ENCODE peak calls at places on chromosomes 2 and 18, in four cellular contexts. One of them, this sample, is unnamed.

GRCh38 chr18:3235846-3236245 is 11.8 kb upstream of the MYL12A start:
- DNase-seq in A549: no peak
- DNase-seq in K562: no peak
- DNase-seq in GM12878: no peak
- DNase-seq in this sample: no peak

GRCh38 chr2:38376346-38376682 is 759 bp downstream of the ATL2 start:
- DNase-seq in A549: peak; percentile 94
- DNase-seq in K562: peak; percentile 66
- DNase-seq in GM12878: peak; percentile 31
- DNase-seq in this sample: peak; percentile 80

GRCh38 chr18:34322365-34323289 is 97.9 kb upstream of the NOL4 start:
- DNase-seq in A549: no peak
- DNase-seq in K562: no peak
- DNase-seq in GM12878: peak; percentile 59
- DNase-seq in this sample: peak; percentile 62

GRCh38 chr2:189444322-189444721 is 3.0 kb downstream of the WDR75 start:
- DNase-seq in A549: no peak
- DNase-seq in K562: no peak
- DNase-seq in GM12878: no peak
- DNase-seq in this sample: peak; percentile 21

GRCh38 chr2:240341064-240341463 is 94.4 kb upstream of the GPC1 start:
- DNase-seq in A549: no peak
- DNase-seq in K562: no peak
- DNase-seq in GM12878: no peak
- DNase-seq in this sample: no peak

GRCh38 chr2:833180-833579 is 117.5 kb upstream of the SNTG2 start:
- DNase-seq in A549: no peak
- DNase-seq in K562: no peak
- DNase-seq in GM12878: no peak
- DNase-seq in this sample: peak; percentile 39

GRCh38 chr18:79586436-79587297 is 92.9 kb upstream of the CTDP1 start:
- DNase-seq in A549: no peak
- DNase-seq in K562: no peak
- DNase-seq in GM12878: no peak
- DNase-seq in this sample: no peak

GRCh38 chr18:80200171-80200931 is 47.0 kb downstream of the PARD6G start:
- DNase-seq in A549: peak; percentile 7
- DNase-seq in K562: no peak
- DNase-seq in GM12878: no peak
- DNase-seq in this sample: peak; percentile 39

GRCh38 chr2:202032841-202033316 is 776 bp upstream of the FZD7 start:
- DNase-seq in A549: peak; percentile 49
- DNase-seq in K562: peak; percentile 38
- DNase-seq in GM12878: no peak
- DNase-seq in this sample: peak; percentile 77

GRCh38 chr2:121694398-121695178 is 42.1 kb downstream of the NIFK start:
- DNase-seq in A549: no peak
- DNase-seq in K562: no peak
- DNase-seq in GM12878: no peak
- DNase-seq in this sample: no peak

GRCh38 chr2:109063326-109063670 is 65.7 kb upstream of the SH3RF3 start:
- DNase-seq in A549: no peak
- DNase-seq in K562: no peak
- DNase-seq in GM12878: no peak
- DNase-seq in this sample: no peak

GRCh38 chr2:10236571-10237391 is 65.9 kb upstream of the HPCAL1 start:
- DNase-seq in A549: no peak
- DNase-seq in K562: no peak
- DNase-seq in GM12878: no peak
- DNase-seq in this sample: no peak

GRCh38 chr2:120182019-120182560 is 41.1 kb downstream of the TMEM185B start:
- DNase-seq in A549: no peak
- DNase-seq in K562: no peak
- DNase-seq in GM12878: no peak
- DNase-seq in this sample: no peak

GRCh38 chr2:168155036-168155435 is 92.4 kb downstream of the STK39 start:
- DNase-seq in A549: no peak
- DNase-seq in K562: no peak
- DNase-seq in GM12878: no peak
- DNase-seq in this sample: no peak

GRCh38 chr2:43224571-43225092 is 1.8 kb downstream of the ZFP36L2 start:
- DNase-seq in A549: no peak
- DNase-seq in K562: no peak
- DNase-seq in GM12878: no peak
- DNase-seq in this sample: peak; percentile 79

GRCh38 chr18:59918320-59918755 is 18.5 kb downstream of the PMAIP1 start:
- DNase-seq in A549: peak; percentile 31
- DNase-seq in K562: peak; percentile 69
- DNase-seq in GM12878: peak; percentile 80
- DNase-seq in this sample: peak; percentile 93
- TF ChIP-seq POLR2A in A549: no peak
- TF ChIP-seq POLR2A in K562: no peak
- TF ChIP-seq POLR2A in GM12878: peak; percentile 44
- TF ChIP-seq POLR2A in this sample: no peak

GRCh38 chr2:176130153-176130916 is 830 bp downstream of the HOXD8 start:
- DNase-seq in A549: peak; percentile 34
- DNase-seq in K562: peak; percentile 58
- DNase-seq in GM12878: no peak
- DNase-seq in this sample: no peak
- H3K4me3 ChIP-seq in A549: peak overlapping the region; percentile 81
- H3K4me3 ChIP-seq in K562: peak overlapping the region; percentile 27
- H3K4me3 ChIP-seq in GM12878: no peak overlapping the region
- H3K4me3 ChIP-seq in this sample: no peak overlapping the region

DNA sequence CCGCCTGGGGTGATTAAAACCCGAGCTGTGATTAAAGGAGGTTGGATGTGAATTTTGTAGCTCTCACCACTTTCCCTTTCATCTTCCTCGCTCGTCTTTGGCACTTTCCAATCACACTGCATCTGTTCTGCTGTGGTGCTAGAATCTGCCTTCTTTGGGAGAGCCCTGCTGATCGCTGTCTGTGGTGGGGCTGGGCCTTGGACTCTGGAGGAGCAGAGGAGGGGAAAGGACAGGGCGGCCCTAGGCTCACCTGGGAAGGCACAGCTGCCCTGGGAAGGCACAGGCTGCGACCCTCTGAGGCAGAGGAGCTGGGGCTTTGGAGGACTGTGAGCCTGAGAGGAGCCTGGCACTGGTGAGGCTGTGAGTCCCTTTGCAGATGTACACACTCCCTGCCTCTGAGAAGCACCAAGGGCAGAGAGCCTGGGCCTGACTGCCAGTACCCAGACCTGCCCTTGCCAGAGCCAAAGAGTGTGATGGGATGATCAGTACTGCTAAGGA is 463.3 kb upstream of the HS6ST1 start:
- DNase-seq in A549: no peak
- DNase-seq in K562: no peak
- DNase-seq in GM12878: no peak
- DNase-seq in this sample: no peak
- TF ChIP-seq MYC in A549: no peak
- TF ChIP-seq MYC in K562: no peak
- TF ChIP-seq MYC in GM12878: no peak
- TF ChIP-seq MYC in this sample: no peak

GRCh38 chr18:21740724-21741510 is at the start of gene MIB1:
- DNase-seq in A549: peak; percentile 18
- DNase-seq in K562: peak; percentile 63
- DNase-seq in GM12878: peak; percentile 83
- DNase-seq in this sample: peak; percentile 89
- TF ChIP-seq POLR2A in A549: peak; percentile 47
- TF ChIP-seq POLR2A in K562: peak; percentile 87
- TF ChIP-seq POLR2A in GM12878: peak; percentile 64
- TF ChIP-seq POLR2A in this sample: peak; percentile 68

GRCh38 chr18:76578571-76579300 is 83.7 kb upstream of the ZNF516 start:
- DNase-seq in A549: no peak
- DNase-seq in K562: no peak
- DNase-seq in GM12878: no peak
- DNase-seq in this sample: no peak
- H3K4me3 ChIP-seq in A549: no peak overlapping the region
- H3K4me3 ChIP-seq in K562: no peak overlapping the region
- H3K4me3 ChIP-seq in GM12878: no peak overlapping the region
- H3K4me3 ChIP-seq in this sample: no peak overlapping the region

GRCh38 chr2:176818653-176819052 is 393.9 kb upstream of the HNRNPA3 start:
- DNase-seq in A549: no peak
- DNase-seq in K562: no peak
- DNase-seq in GM12878: no peak
- DNase-seq in this sample: no peak
- TF ChIP-seq MYC in A549: no peak
- TF ChIP-seq MYC in K562: no peak
- TF ChIP-seq MYC in GM12878: no peak
- TF ChIP-seq MYC in this sample: no peak

GRCh38 chr2:48357351-48357750 is 172.6 kb upstream of the STON1 start:
- DNase-seq in A549: no peak
- DNase-seq in K562: no peak
- DNase-seq in GM12878: no peak
- DNase-seq in this sample: no peak

GRCh38 chr2:48365476-48365875 is 164.5 kb upstream of the STON1 start:
- DNase-seq in A549: no peak
- DNase-seq in K562: no peak
- DNase-seq in GM12878: no peak
- DNase-seq in this sample: no peak

GRCh38 chr2:48358982-48359381 is 171.0 kb upstream of the STON1 start:
- DNase-seq in A549: no peak
- DNase-seq in K562: no peak
- DNase-seq in GM12878: no peak
- DNase-seq in this sample: no peak

GRCh38 chr2:48364100-48364499 is 165.9 kb upstream of the STON1 start:
- DNase-seq in A549: no peak
- DNase-seq in K562: no peak
- DNase-seq in GM12878: no peak
- DNase-seq in this sample: no peak

GRCh38 chr2:48362515-48362914 is 167.4 kb upstream of the STON1 start:
- DNase-seq in A549: no peak
- DNase-seq in K562: no peak
- DNase-seq in GM12878: no peak
- DNase-seq in this sample: no peak
- TF ChIP-seq POLR2A in A549: no peak
- TF ChIP-seq POLR2A in K562: no peak
- TF ChIP-seq POLR2A in GM12878: no peak
- TF ChIP-seq POLR2A in this sample: no peak